ENCODE peak calls at places on chromosome 6, in five cellular contexts. H is tibial nerve; O is activated T-helper 1 cell treated with anti-CD3 and anti-CD28 coated beads, Interleukin-12 subunit alpha, Interleukin-12 subunit beta, Interleukin-2, Interleukin-4 antibody, amounts not matched to agents 30 ng/mL and 10 ng/mL and 1 ng/mL, durations not matched to agents 14 hours and 24 hours and 36 hours; C is A172; I is H54. Q is an unnamed sample.

GRCh38 chr6:125748534-125749111 is 809 bp upstream of the HEY2 start:
- DNase-seq in H (peak), O (no peak), C (no peak), I (no peak), Q (peak)

GRCh38 chr6:159916237-159916636 is 25.4 kb downstream of the MAS1 start:
- DNase-seq in H (no peak), O (no peak), C (no peak), I (no peak), Q (no peak)

GRCh38 chr6:51675551-51676275 is 411.7 kb downstream of the PKHD1 start:
- DNase-seq in H (no peak), O (no peak), C (no peak), I (no peak), Q (no peak)

GRCh38 chr6:147438758-147439528 is 69.5 kb upstream of the SAMD5 start:
- DNase-seq in H (no peak), O (no peak), C (no peak), I (no peak), Q (peak)

GRCh38 chr6:157769776-157770430 is 53.1 kb upstream of the SNX9 start:
- DNase-seq in H (no peak), O (no peak), C (no peak), I (no peak), Q (no peak)

GRCh38 chr6:119865466-119866350 is 516.1 kb upstream of the MAN1A1 start:
- DNase-seq in H (no peak), O (no peak), C (no peak), I (no peak), Q (no peak)

GRCh38 chr6:3516094-3516493 is 59.2 kb upstream of the SLC22A23 start:
- DNase-seq in H (no peak), O (no peak), C (peak), I (no peak), Q (no peak)

GRCh38 chr6:19697744-19698290 is 139.4 kb upstream of the ID4 start:
- DNase-seq in H (no peak), O (no peak), C (peak), I (peak), Q (no peak)

GRCh38 chr6:130473886-130474285 is 108.1 kb downstream of the TMEM200A start:
- DNase-seq in H (no peak), O (no peak), C (peak), I (peak), Q (no peak)

GRCh38 chr6:129253731-129254130 is 370.8 kb downstream of the LAMA2 start:
- DNase-seq in H (no peak), O (no peak), C (no peak), I (no peak), Q (no peak)

GRCh38 chr6:84687487-84687886 is 76.9 kb downstream of the TBX18 start:
- DNase-seq in H (no peak), O (no peak), C (no peak), I (no peak), Q (no peak)

GRCh38 chr6:137413482-137413881 is 80.7 kb downstream of the OLIG3 start:
- DNase-seq in H (no peak), O (no peak), C (no peak), I (no peak), Q (no peak)

GRCh38 chr6:155155787-155156447 is 107.9 kb upstream of the CLDN20 start:
- DNase-seq in H (no peak), O (no peak), C (no peak), I (no peak), Q (no peak)

GRCh38 chr6:25027221-25027916 is 91.6 kb upstream of the RIPOR2 start:
- DNase-seq in H (no peak), O (peak), C (no peak), I (no peak), Q (peak)

GRCh38 chr6:64736421-64736950 is 970.5 kb downstream of the EYS start:
- DNase-seq in H (no peak), O (no peak), C (no peak), I (no peak), Q (no peak)

GRCh38 chr6:35624341-35625070 is 64.2 kb downstream of the FKBP5 start:
- DNase-seq in H (no peak), O (no peak), C (no peak), I (no peak), Q (peak)

GRCh38 chr6:154951400-154952200 is 43.5 kb upstream of the TIAM2 start:
- DNase-seq in H (no peak), O (peak), C (no peak), I (no peak), Q (no peak)

GRCh38 chr6:122803056-122803695 is 14.1 kb downstream of the SMPDL3A start:
- DNase-seq in H (no peak), O (no peak), C (no peak), I (no peak), Q (no peak)

GRCh38 chr6:45422541-45423110 is 44.9 kb upstream of the SUPT3H start:
- DNase-seq in H (no peak), O (peak), C (no peak), I (no peak), Q (peak)

GRCh38 chr6:17031961-17032360 is 69.9 kb upstream of the STMND1 start:
- DNase-seq in H (no peak), O (no peak), C (no peak), I (no peak), Q (no peak)

GRCh38 chr6:11710221-11710836 is 68.3 kb downstream of the ADTRP start:
- DNase-seq in H (no peak), O (peak), C (no peak), I (no peak), Q (no peak)

GRCh38 chr6:170271771-170272314 is 19.0 kb downstream of the DLL1 start:
- DNase-seq in H (peak), O (peak), C (no peak), I (no peak), Q (no peak)

GRCh38 chr6:36252005-36252404 is 17.9 kb upstream of the PNPLA1 start:
- DNase-seq in H (no peak), O (no peak), C (no peak), I (no peak), Q (no peak)

GRCh38 chr6:12295558-12296254 is 5.5 kb downstream of the EDN1 start:
- DNase-seq in H (no peak), O (no peak), C (no peak), I (no peak), Q (no peak)

GRCh38 chr6:13453172-13453552 is 34.2 kb downstream of the GFOD1 start:
- DNase-seq in H (no peak), O (no peak), C (no peak), I (no peak), Q (no peak)

GRCh38 chr6:136415351-136416005 is 125.8 kb upstream of the BCLAF1 start:
- DNase-seq in H (peak), O (no peak), C (no peak), I (no peak), Q (no peak)

GRCh38 chr6:107205062-107205461 is 89.7 kb upstream of the BEND3 start:
- DNase-seq in H (no peak), O (no peak), C (no peak), I (no peak), Q (no peak)

GRCh38 chr6:921400-921799 is 228.5 kb upstream of the EXOC2 start:
- DNase-seq in H (no peak), O (no peak), C (no peak), I (no peak), Q (no peak)

GRCh38 chr6:106145741-106146227 is 59.6 kb downstream of the PRDM1 start:
- DNase-seq in H (no peak), O (no peak), C (no peak), I (no peak), Q (peak)

GRCh38 chr6:40356242-40356910 is 230.8 kb downstream of the LRFN2 start:
- DNase-seq in H (no peak), O (no peak), C (peak), I (no peak), Q (no peak)

GRCh38 chr6:139882234-139882633 is 507.8 kb upstream of the CITED2 start:
- DNase-seq in H (no peak), O (no peak), C (peak), I (no peak), Q (peak)

GRCh38 chr6:150200428-150201105 is 57.7 kb downstream of the PPP1R14C start:
- DNase-seq in H (no peak), O (no peak), C (no peak), I (no peak), Q (no peak)

GRCh38 chr6:170135821-170136471 is 154.9 kb downstream of the DLL1 start:
- DNase-seq in H (no peak), O (no peak), C (no peak), I (no peak), Q (peak)

GRCh38 chr6:98832282-98833100 is 1.9 kb upstream of the POU3F2 start:
- DNase-seq in H (no peak), O (no peak), C (peak), I (peak), Q (peak)

GRCh38 chr6:25717856-25718740 is 36.4 kb upstream of the SLC17A4 start:
- DNase-seq in H (peak), O (no peak), C (peak), I (no peak), Q (no peak)

GRCh38 chr6:27545271-27546046 is 72.6 kb upstream of the ZNF184 start:
- DNase-seq in H (no peak), O (peak), C (peak), I (no peak), Q (peak)

GRCh38 chr6:89596056-89596455 is 42.5 kb downstream of the LYRM2 start:
- DNase-seq in H (no peak), O (peak), C (no peak), I (no peak), Q (no peak)

GRCh38 chr6:96716221-96716620 is 121.1 kb downstream of the GPR63 start:
- DNase-seq in H (no peak), O (no peak), C (no peak), I (no peak), Q (peak)

GRCh38 chr6:104301921-104302320 is 557.8 kb downstream of the HACE1 start:
- DNase-seq in H (no peak), O (no peak), C (no peak), I (no peak), Q (no peak)